ENCODE peak calls at places on chromosomes 11 and 22, in nine cellular contexts. I is WTC11, L is IMR-90, H is endothelial cell of umbilical vein, N is HFF-Myc, X is cardiac muscle cell, U is GM20000, G is upper lobe of right lung, E is endothelial cell. B is an unnamed sample.

GRCh38 chr11:70314730-70315129 is 44.2 kb downstream of the PPFIA1 start:
- DNase-seq in I (no peak), L (no peak), H (peak; percentile 66), N (no peak), X (no peak), U (no peak), G (no peak), E (no peak), B (no peak)

GRCh38 chr22:44667829-44668189 is 34.2 kb upstream of the PRR5 start:
- DNase-seq in I (no peak), L (no peak), H (no peak), N (no peak), X (no peak), U (no peak), G (no peak), E (no peak), B (no peak)

GRCh38 chr22:20979940-20980453 is 2.1 kb upstream of the LZTR1 start:
- DNase-seq in I (no peak), L (no peak), H (no peak), N (no peak), X (no peak), U (no peak), G (no peak), E (no peak), B (no peak)

GRCh38 chr11:105799728-105800462 is 190.0 kb downstream of the GRIA4 start:
- DNase-seq in I (no peak), L (no peak), H (no peak), N (no peak), X (no peak), U (no peak), G (no peak), E (no peak), B (no peak)

GRCh38 chr11:124656759-124657627 is 16.5 kb downstream of the SIAE start:
- DNase-seq in I (peak; percentile 31), L (peak; percentile 66), H (no peak), N (no peak), X (peak; percentile 37), U (no peak), G (no peak), E (no peak), B (peak; percentile 65)

GRCh38 chr11:78417175-78417887 is at the start of gene GAB2:
- DNase-seq in I (peak; percentile 54), L (no peak), H (peak; percentile 16), N (no peak), X (no peak), U (no peak), G (no peak), E (peak; percentile 20), B (no peak)

GRCh38 chr11:105244157-105244820 is 104.7 kb upstream of the CARD18 start:
- DNase-seq in I (no peak), L (peak; percentile 98), H (peak; percentile 94), N (peak; percentile 89), X (peak; percentile 57), U (no peak), G (no peak), E (no peak), B (no peak)

GRCh38 chr11:353315-353857 is 15.9 kb upstream of the B4GALNT4 start:
- DNase-seq in I (no peak), L (peak; percentile 77), H (peak; percentile 49), N (peak; percentile 54), X (no peak), U (no peak), G (peak; percentile 80), E (no peak), B (no peak)

GRCh38 chr11:20790622-20791021 is 121.2 kb downstream of the NELL1 start:
- DNase-seq in I (peak; percentile 82), L (no peak), H (no peak), N (no peak), X (no peak), U (no peak), G (no peak), E (no peak), B (no peak)

GRCh38 chr22:28883657-28883916 is 215 bp downstream of the ZNRF3 start:
- DNase-seq in I (no peak), L (no peak), H (no peak), N (no peak), X (no peak), U (peak; percentile 61), G (no peak), E (no peak), B (no peak)

GRCh38 chr11:95140397-95141030 is 50.9 kb downstream of the ENDOD1 start:
- DNase-seq in I (no peak), L (peak; percentile 76), H (no peak), N (no peak), X (no peak), U (no peak), G (no peak), E (no peak), B (no peak)

GRCh38 chr11:33457948-33458347 is 200.8 kb downstream of the HIPK3 start:
- DNase-seq in I (no peak), L (no peak), H (no peak), N (no peak), X (no peak), U (no peak), G (no peak), E (no peak), B (no peak)
- TF ChIP-seq CTCF in I (no peak), L (no peak), H (no peak), N (no peak), X (no peak), U (no peak), G (no peak), E (no peak), B (no peak)

GRCh38 chr11:12693485-12694181 is 19.4 kb downstream of the TEAD1 start:
- DNase-seq in I (no peak), L (peak; percentile 99), H (peak; percentile 99), N (peak; percentile 98), X (no peak), U (no peak), G (peak; percentile 71), E (peak; percentile 35), B (no peak)
- TF ChIP-seq CTCF in I (no peak), L (no peak), H (no peak), N (no peak), X (no peak), U (no peak), G (no peak), E (no peak), B (no peak)

GRCh38 chr22:41957941-41958556 is 6.1 kb downstream of the SMIM45 start:
- DNase-seq in I (no peak), L (no peak), H (no peak), N (no peak), X (no peak), U (no peak), G (no peak), E (no peak), B (no peak)
- TF ChIP-seq CTCF in I (no peak), L (no peak), H (no peak), N (no peak), X (no peak), U (no peak), G (peak; percentile 3), E (peak; percentile 63), B (peak; percentile 64)

GRCh38 chr11:64855596-64856304 is 11.3 kb upstream of the CDC42BPG start:
- DNase-seq in I (no peak), L (no peak), H (no peak), N (no peak), X (no peak), U (no peak), G (no peak), E (no peak), B (no peak)

GRCh38 chr11:64854534-64855502 is 10.4 kb upstream of the CDC42BPG start:
- DNase-seq in I (no peak), L (peak; percentile 91), H (peak; percentile 91), N (peak; percentile 84), X (no peak), U (no peak), G (peak; percentile 89), E (no peak), B (no peak)

GRCh38 chr11:64858467-64859401 is 14.3 kb upstream of the CDC42BPG start:
- DNase-seq in I (no peak), L (no peak), H (no peak), N (no peak), X (no peak), U (no peak), G (no peak), E (no peak), B (no peak)

GRCh38 chr11:64857485-64857884 is 13.0 kb upstream of the CDC42BPG start:
- DNase-seq in I (no peak), L (no peak), H (no peak), N (no peak), X (no peak), U (no peak), G (no peak), E (no peak), B (no peak)

GRCh38 chr11:64856382-64857227 is 12.2 kb upstream of the CDC42BPG start:
- DNase-seq in I (no peak), L (peak; percentile 85), H (peak; percentile 86), N (no peak), X (no peak), U (no peak), G (peak; percentile 87), E (no peak), B (no peak)
- TF ChIP-seq CTCF in I (no peak), L (peak; percentile 20), H (peak; percentile 16), N (no peak), X (no peak), U (no peak), G (no peak), E (no peak), B (no peak)

DNA sequence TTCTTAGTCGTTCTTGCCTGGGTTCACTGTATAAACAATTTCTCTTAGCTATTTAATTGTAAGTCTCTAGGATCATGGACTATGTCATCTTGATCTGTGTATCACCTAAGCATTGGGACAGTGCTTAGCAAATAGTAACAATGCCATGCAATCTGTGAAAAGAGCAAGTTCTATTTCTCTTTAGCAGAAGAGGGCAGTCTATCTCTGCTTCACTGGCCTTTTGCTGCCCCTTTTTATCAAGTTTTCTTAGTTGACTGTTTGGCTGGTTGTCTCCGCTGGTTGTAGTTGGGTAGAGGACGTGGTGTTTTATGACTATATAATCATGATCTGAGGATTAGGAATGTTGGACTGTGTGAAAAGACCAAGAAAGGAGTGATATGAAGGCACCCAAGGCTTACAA is 315.0 kb downstream of the JRKL start:
- DNase-seq in I (no peak), L (no peak), H (peak; percentile 9), N (no peak), X (peak; percentile 55), U (no peak), G (no peak), E (no peak), B (no peak)
- TF ChIP-seq CTCF in I (no peak), L (peak; percentile 13), H (no peak), N (no peak), X (no peak), U (no peak), G (no peak), E (no peak), B (no peak)

B was measured in glutamatergic neuron.